ENCODE peak calls at places on chromosomes 6 and 20, in nine cellular contexts. V, Z, I, L, H, G, B, S and R are unnamed samples.

GRCh38 chr6:71107935-71108420 is 151.1 kb upstream of the B3GAT2 start:
- DNase-seq in Z (peak; percentile 97), I (no peak), H (peak; percentile 54), S (no peak), G (peak; percentile 95), B (no peak), L (peak; percentile 3), V (peak; percentile 81), R (no peak)

GRCh38 chr6:105902401-105903031 is 183.6 kb upstream of the PRDM1 start:
- DNase-seq in V (no peak), Z (no peak), B (no peak), L (no peak), S (no peak), I (no peak), H (peak; percentile 90), G (no peak), R (no peak)

GRCh38 chr20:3572151-3572550 is 91.0 kb downstream of the GFRA4 start:
- DNase-seq in I (no peak), V (no peak), B (no peak), H (no peak), G (no peak), Z (no peak), L (no peak), S (no peak), R (no peak)

GRCh38 chr6:150443621-150444020 is 74.8 kb downstream of the IYD start:
- DNase-seq in I (no peak), B (no peak), Z (no peak), H (peak; percentile 5), S (no peak), G (no peak), L (no peak), V (no peak), R (no peak)

GRCh38 chr20:24992420-24993205 is at the start of gene APMAP:
- DNase-seq in Z (peak; percentile 71), V (peak; percentile 72), I (peak; percentile 94), S (peak; percentile 97), L (peak; percentile 77), H (peak; percentile 88), B (peak; percentile 97), G (peak; percentile 89), R (peak; percentile 95)

GRCh38 chr20:36202891-36203338 is 33.4 kb upstream of the AAR2 start:
- DNase-seq in I (peak; percentile 51), Z (peak; percentile 22), H (peak; percentile 40), L (peak; percentile 10), G (peak; percentile 26), B (peak; percentile 58), S (peak; percentile 73), V (peak; percentile 21), R (peak; percentile 74)

GRCh38 chr20:10715035-10715434 is 41.2 kb upstream of the JAG1 start:
- DNase-seq in Z (no peak), S (no peak), B (no peak), V (peak; percentile 81), G (peak; percentile 70), I (no peak), L (no peak), H (no peak), R (no peak)

GRCh38 chr20:45291526-45291925 is 15.1 kb upstream of the RBPJL start:
- DNase-seq in Z (no peak), S (no peak), I (no peak), V (no peak), G (no peak), L (no peak), B (no peak), H (no peak), R (no peak)

GRCh38 chr20:12171927-12172581 is 254.4 kb downstream of the BTBD3 start:
- DNase-seq in S (no peak), H (peak; percentile 92), I (no peak), Z (no peak), B (no peak), G (peak; percentile 88), L (no peak), V (no peak), R (no peak)

GRCh38 chr6:119207973-119208725 is 129.7 kb upstream of the FAM184A start:
- DNase-seq in V (no peak), L (peak; percentile 21), S (no peak), B (no peak), G (peak; percentile 89), H (peak; percentile 67), Z (no peak), I (no peak), R (no peak)

GRCh38 chr6:1485678-1486077 is 96.3 kb downstream of the FOXF2 start:
- DNase-seq in H (peak; percentile 80), Z (peak; percentile 78), G (peak; percentile 85), L (peak; percentile 80), B (no peak), S (no peak), I (no peak), V (peak; percentile 97), R (no peak)

GRCh38 chr6:47034421-47034820 is 7.7 kb downstream of the ADGRF1 start:
- DNase-seq in I (no peak), S (no peak), H (no peak), L (no peak), G (peak; percentile 52), V (peak; percentile 41), B (no peak), Z (no peak), R (no peak)

GRCh38 chr6:150813319-150813992 is 52.0 kb upstream of the MTHFD1L start:
- DNase-seq in H (peak; percentile 56), B (peak; percentile 60), I (no peak), S (no peak), V (peak; percentile 93), L (peak; percentile 92), G (peak; percentile 46), Z (no peak), R (no peak)

GRCh38 chr6:136547336-136547735 is 2.9 kb downstream of the MAP7 start:
- DNase-seq in L (peak; percentile 21), G (peak; percentile 59), I (peak; percentile 84), B (no peak), H (peak; percentile 61), V (peak; percentile 62), Z (peak; percentile 68), S (no peak), R (no peak)

GRCh38 chr6:157304840-157305675 is 18.3 kb downstream of the TMEM242 start:
- DNase-seq in L (no peak), Z (no peak), H (peak; percentile 38), I (peak; percentile 88), G (peak; percentile 26), S (no peak), B (no peak), V (peak; percentile 31), R (peak; percentile 76)

GRCh38 chr6:168192901-168193815 is 114.1 kb upstream of the FRMD1 start:
- DNase-seq in Z (no peak), H (no peak), B (no peak), S (no peak), L (no peak), V (no peak), I (no peak), G (no peak), R (peak; percentile 40)

GRCh38 chr6:80280258-80281010 is 174.0 kb downstream of the BCKDHB start:
- DNase-seq in G (peak; percentile 40), B (no peak), V (peak; percentile 94), Z (no peak), I (no peak), L (no peak), H (peak; percentile 35), S (no peak), R (no peak)

GRCh38 chr6:135168766-135169165 is 12.3 kb upstream of the MYB start:
- DNase-seq in V (no peak), Z (no peak), G (no peak), I (no peak), S (no peak), H (no peak), B (no peak), L (no peak), R (no peak)

GRCh38 chr6:77337392-77337791 is 125.9 kb downstream of the HTR1B start:
- DNase-seq in G (no peak), I (no peak), L (no peak), S (no peak), B (no peak), H (no peak), V (no peak), Z (no peak), R (no peak)

GRCh38 chr20:46582648-46583047 is 32.2 kb upstream of the OCSTAMP start:
- DNase-seq in H (no peak), Z (no peak), S (no peak), L (no peak), V (no peak), I (no peak), B (no peak), G (no peak), R (no peak)

GRCh38 chr6:142752348-142752747 is 192.6 kb downstream of the HIVEP2 start:
- DNase-seq in G (no peak), V (no peak), B (no peak), L (no peak), S (no peak), H (no peak), Z (no peak), I (no peak), R (no peak)

GRCh38 chr6:158907931-158908330 is 88.8 kb upstream of the EZR start:
- DNase-seq in H (no peak), Z (no peak), L (no peak), I (no peak), G (no peak), S (no peak), B (no peak), V (no peak), R (no peak)

GRCh38 chr20:43584448-43585138 is 6.1 kb upstream of the IFT52 start:
- DNase-seq in S (no peak), B (no peak), I (no peak), L (no peak), Z (peak; percentile 1), V (no peak), G (peak; percentile 50), H (peak; percentile 92), R (no peak)

GRCh38 chr20:51739722-51740249 is 28.4 kb downstream of the ATP9A start:
- DNase-seq in Z (no peak), G (no peak), L (no peak), B (no peak), I (no peak), H (no peak), S (no peak), V (no peak), R (no peak)

GRCh38 chr6:25041676-25042598 is 106.2 kb upstream of the RIPOR2 start:
- DNase-seq in B (no peak), H (no peak), L (no peak), I (no peak), G (no peak), Z (no peak), S (peak; percentile 36), V (no peak), R (no peak)

GRCh38 chr6:99743647-99744046 is 137.0 kb downstream of the PRDM13 start:
- DNase-seq in G (no peak), I (no peak), B (no peak), L (no peak), V (no peak), H (no peak), Z (no peak), S (no peak), R (no peak)

GRCh38 chr6:53828971-53829697 is 34.3 kb downstream of the LRRC1 start:
- DNase-seq in B (no peak), Z (no peak), G (no peak), I (no peak), L (no peak), H (no peak), V (no peak), S (no peak), R (no peak)

GRCh38 chr6:84553527-84553926 is 210.9 kb downstream of the TBX18 start:
- DNase-seq in B (no peak), V (no peak), H (no peak), L (no peak), I (no peak), Z (no peak), G (peak; percentile 31), S (no peak), R (no peak)

GRCh38 chr6:128327890-128328289 is 192.5 kb downstream of the PTPRK start:
- DNase-seq in L (peak; percentile 3), S (peak; percentile 1), G (no peak), I (peak; percentile 74), Z (no peak), B (peak; percentile 4), V (peak; percentile 21), H (peak; percentile 12), R (no peak)

GRCh38 chr20:45111799-45112471 is 3.0 kb downstream of the WFDC5 start:
- DNase-seq in S (no peak), G (no peak), H (no peak), V (no peak), L (no peak), I (peak; percentile 49), Z (no peak), B (no peak), R (no peak)

GRCh38 chr6:114301596-114302219 is 41.1 kb downstream of the HS3ST5 start:
- DNase-seq in Z (no peak), L (no peak), I (no peak), V (no peak), B (no peak), G (no peak), H (no peak), S (no peak), R (no peak)